ENCODE peak calls at places on chromosome 21, in eight cellular contexts. K is PC-3, Q is body of pancreas, N is A549, U is right lobe of liver, D is stomach, Y is aorta, V is GM23248. E is an unnamed sample.

GRCh38 chr21:32538147-32538792 is 47.1 kb downstream of the TCP10L start:
- DNase-seq in K (no peak), Q (no peak), N (no peak), U (no peak), D (no peak), Y (no peak), V (no peak), E (no peak)

GRCh38 chr21:38993561-38993960 is 187.8 kb downstream of the ETS2 start:
- DNase-seq in K (peak; percentile 94), Q (peak; percentile 68), N (peak; percentile 15), U (no peak), D (peak; percentile 59), Y (peak; percentile 82), V (peak; percentile 92), E (no peak)

GRCh38 chr21:17674106-17674505 is 61.4 kb upstream of the BTG3 start:
- DNase-seq in K (no peak), Q (no peak), N (no peak), U (no peak), D (no peak), Y (no peak), V (no peak), E (no peak)

GRCh38 chr21:33762798-33763572 is 120.7 kb downstream of the ITSN1 start:
- DNase-seq in K (peak; percentile 23), Q (no peak), N (no peak), U (no peak), D (no peak), Y (no peak), V (peak; percentile 60), E (no peak)

GRCh38 chr21:39397651-39398385 is 47.8 kb downstream of the LCA5L start:
- DNase-seq in K (no peak), Q (no peak), N (no peak), U (no peak), D (no peak), Y (no peak), V (peak; percentile 43), E (no peak)

GRCh38 chr21:25421327-25422028 is 185.8 kb downstream of the MRPL39 start:
- DNase-seq in K (peak; percentile 78), Q (no peak), N (no peak), U (no peak), D (peak; percentile 39), Y (no peak), V (peak; percentile 65), E (no peak)

GRCh38 chr21:31781737-31782136 is 49.8 kb upstream of the SCAF4 start:
- DNase-seq in K (peak; percentile 20), Q (peak; percentile 25), N (no peak), U (no peak), D (no peak), Y (no peak), V (peak; percentile 77), E (peak; percentile 27)

GRCh38 chr21:33736569-33736968 is 94.3 kb downstream of the ITSN1 start:
- DNase-seq in K (no peak), Q (no peak), N (no peak), U (no peak), D (no peak), Y (no peak), V (no peak), E (no peak)

GRCh38 chr21:32812035-32812434 is 40.5 kb upstream of the PAXBP1 start:
- DNase-seq in K (no peak), Q (no peak), N (no peak), U (no peak), D (no peak), Y (no peak), V (peak; percentile 55), E (peak; percentile 28)

GRCh38 chr21:29130234-29130993 is at the start of gene MAP3K7CL:
- DNase-seq in K (peak; percentile 83), Q (peak; percentile 30), N (no peak), U (no peak), D (no peak), Y (peak; percentile 89), V (peak; percentile 100), E (no peak)

GRCh38 chr21:38679531-38679930 is 126.2 kb upstream of the ETS2 start:
- DNase-seq in K (peak; percentile 63), Q (no peak), N (no peak), U (no peak), D (no peak), Y (no peak), V (peak; percentile 83), E (no peak)

GRCh38 chr21:33259995-33260394 is 6.2 kb upstream of the IL10RB start:
- DNase-seq in K (no peak), Q (no peak), N (no peak), U (peak; percentile 73), D (no peak), Y (no peak), V (no peak), E (no peak)

GRCh38 chr21:32414579-32415358 is 2.3 kb downstream of the EVA1C start:
- DNase-seq in K (peak; percentile 61), Q (no peak), N (no peak), U (no peak), D (no peak), Y (no peak), V (peak; percentile 66), E (peak; percentile 7)

GRCh38 chr21:26595971-26596370 is 22.9 kb upstream of the CYYR1 start:
- DNase-seq in K (no peak), Q (no peak), N (no peak), U (no peak), D (no peak), Y (no peak), V (no peak), E (no peak)

GRCh38 chr21:28154121-28154520 is 838.6 kb downstream of the LTN1 start:
- DNase-seq in K (no peak), Q (no peak), N (no peak), U (no peak), D (no peak), Y (no peak), V (no peak), E (no peak)

GRCh38 chr21:33025471-33026298 is at the start of gene OLIG2:
- DNase-seq in K (no peak), Q (no peak), N (no peak), U (no peak), D (no peak), Y (no peak), V (no peak), E (no peak)

GRCh38 chr21:27571706-27572105 is 604.8 kb upstream of the ADAMTS5 start:
- DNase-seq in K (peak; percentile 70), Q (no peak), N (no peak), U (no peak), D (no peak), Y (no peak), V (peak; percentile 67), E (no peak)

GRCh38 chr21:14530574-14530973 is 15.5 kb downstream of the SAMSN1 start:
- DNase-seq in K (no peak), Q (no peak), N (no peak), U (no peak), D (no peak), Y (no peak), V (no peak), E (no peak)

GRCh38 chr21:27036736-27037301 is 69.9 kb upstream of the ADAMTS5 start:
- DNase-seq in K (no peak), Q (no peak), N (no peak), U (no peak), D (no peak), Y (no peak), V (no peak), E (no peak)

GRCh38 chr21:45898781-45899180 is 82.8 kb upstream of the COL6A1 start:
- DNase-seq in K (no peak), Q (no peak), N (no peak), U (peak; percentile 36), D (no peak), Y (peak; percentile 66), V (no peak), E (no peak)
- H3K4me1 ChIP-seq in K (no peaks in the 10 kb centered on the region), Q (no peaks in the 10 kb centered on the region), N (no peaks in the 10 kb centered on the region), U (no peaks in the 10 kb centered on the region), D (peaks cover 5% of the 10 kb centered on the region), Y (no peaks in the 10 kb centered on the region), V (peaks cover 8% of the 10 kb centered on the region), E (no peaks in the 10 kb centered on the region)

GRCh38 chr21:45080232-45080631 is 5.9 kb downstream of the ADARB1 start:
- DNase-seq in K (no peak), Q (no peak), N (no peak), U (no peak), D (no peak), Y (no peak), V (peak; percentile 17), E (no peak)

GRCh38 chr21:45079351-45079750 is 5.0 kb downstream of the ADARB1 start:
- DNase-seq in K (no peak), Q (no peak), N (no peak), U (no peak), D (no peak), Y (no peak), V (peak; percentile 24), E (no peak)

GRCh38 chr21:45078371-45078770 is 4.0 kb downstream of the ADARB1 start:
- DNase-seq in K (no peak), Q (no peak), N (no peak), U (no peak), D (no peak), Y (peak; percentile 48), V (no peak), E (no peak)

GRCh38 chr21:45080639-45081414 is 6.4 kb downstream of the ADARB1 start:
- DNase-seq in K (peak; percentile 33), Q (no peak), N (no peak), U (no peak), D (no peak), Y (peak; percentile 64), V (peak; percentile 79), E (no peak)

GRCh38 chr21:45078877-45079281 is 4.5 kb downstream of the ADARB1 start:
- DNase-seq in K (no peak), Q (no peak), N (no peak), U (no peak), D (peak; percentile 29), Y (peak; percentile 60), V (peak; percentile 95), E (no peak)
- H3K27ac ChIP-seq in K (no peak overlapping the region), Q (no peak overlapping the region), N (no peak overlapping the region), U (no peak overlapping the region), D (peak overlapping the region; percentile 63), Y (no peak overlapping the region), V (peak overlapping the region; percentile 77), E (no peak overlapping the region)

DNA sequence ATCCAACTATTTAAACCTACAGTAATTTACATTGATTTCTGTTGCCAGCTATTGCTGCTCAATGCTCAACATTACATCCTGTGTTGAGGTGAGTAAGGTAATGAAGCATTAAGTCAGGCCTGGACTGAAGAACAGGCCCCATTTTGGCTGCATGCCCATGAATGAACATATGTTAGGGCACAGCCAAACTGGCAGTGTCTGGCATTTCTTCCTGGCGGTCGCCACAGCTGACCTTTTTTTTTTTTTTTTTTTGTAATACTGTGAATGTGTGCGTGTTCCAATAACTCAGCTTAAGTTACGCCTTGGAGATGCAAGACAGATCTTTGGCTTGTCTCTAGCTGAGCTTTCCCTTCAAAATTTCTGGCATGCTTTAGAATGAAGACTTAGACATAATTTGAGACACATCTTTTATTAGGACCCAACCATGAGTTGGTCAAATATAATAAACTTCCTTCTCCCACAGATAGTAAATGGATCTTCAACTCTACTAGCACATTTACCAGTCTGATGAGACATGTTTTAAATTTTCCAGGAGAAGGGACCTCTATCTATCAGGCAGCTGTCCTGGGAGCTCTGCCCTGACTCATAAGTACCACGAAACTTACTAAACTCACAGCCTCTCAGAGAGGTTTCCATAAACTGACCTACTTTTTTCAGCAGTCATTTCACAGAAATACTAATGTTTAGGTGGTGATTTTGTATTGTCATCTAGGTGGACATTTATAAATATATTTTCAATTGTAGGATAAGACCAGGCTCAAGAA is 341.1 kb upstream of the RUNX1 start:
- DNase-seq in K (peak; percentile 50), Q (peak; percentile 62), N (no peak), U (no peak), D (peak; percentile 34), Y (no peak), V (peak; percentile 79), E (no peak)
- H3K4me1 ChIP-seq in K (peaks cover 5% of the 10 kb centered on the region), Q (no peaks in the 10 kb centered on the region), N (no peaks in the 10 kb centered on the region), U (no peaks in the 10 kb centered on the region), D (no peaks in the 10 kb centered on the region), Y (peaks cover 3% of the 10 kb centered on the region), V (peaks cover 10% of the 10 kb centered on the region), E (no peaks in the 10 kb centered on the region)

GRCh38 chr21:41947596-41948403 is 6.0 kb downstream of the C2CD2 start:
- DNase-seq in K (no peak), Q (no peak), N (no peak), U (no peak), D (no peak), Y (peak; percentile 91), V (peak; percentile 86), E (peak; percentile 75)
- H3K27ac ChIP-seq in K (no peak overlapping the region), Q (no peak overlapping the region), N (peak overlapping the region; percentile 50), U (no peak overlapping the region), D (peak overlapping the region; percentile 52), Y (peak overlapping the region; percentile 91), V (peak overlapping the region; percentile 79), E (peak overlapping the region; percentile 45)

E was measured in ovary.